ENCODE peak calls at places on chromosomes 16 and 17, in six cellular contexts. M is sigmoid colon; X is uterus; U is omental fat pad; Y is CD8-positive, alpha-beta T cell; V is glutamatergic neuron. Z is an unnamed sample.

GRCh38 chr16:70522216-70523000 is 946 bp downstream of the COG4 start:
- DNase-seq in U (no peak), X (no peak), M (no peak), V (no peak), Y (no peak), Z (no peak)

GRCh38 chr16:66639091-66639885 is 34.8 kb downstream of the CMTM3 start:
- DNase-seq in Y (no peak), U (no peak), V (no peak), M (no peak), X (no peak), Z (peak; percentile 38)

GRCh38 chr16:588639-588888 is 1.3 kb upstream of the RAB40C start:
- DNase-seq in V (peak; percentile 65), Y (peak; percentile 76), M (no peak), X (peak; percentile 42), U (no peak), Z (peak; percentile 44)

GRCh38 chr16:19644877-19645276 is 73.2 kb downstream of the KNOP1 start:
- DNase-seq in X (peak; percentile 35), Y (no peak), U (no peak), V (peak; percentile 39), M (peak; percentile 92), Z (no peak)

GRCh38 chr16:46901709-46902108 is 17.5 kb downstream of the GPT2 start:
- DNase-seq in V (no peak), U (no peak), X (no peak), Y (no peak), M (no peak), Z (no peak)

GRCh38 chr16:67931712-67932461 is at the start of gene CTRL:
- DNase-seq in M (no peak), V (no peak), X (no peak), Y (no peak), U (no peak), Z (no peak)

GRCh38 chr16:67162439-67163163 is 1.9 kb upstream of the HSF4 start:
- DNase-seq in Y (no peak), M (no peak), U (no peak), V (no peak), X (no peak), Z (no peak)

GRCh38 chr17:29341726-29342125 is 47.8 kb upstream of the NUFIP2 start:
- DNase-seq in X (no peak), M (no peak), Y (no peak), U (no peak), V (no peak), Z (peak; percentile 49)

GRCh38 chr16:51003850-51004566 is 147.1 kb downstream of the SALL1 start:
- DNase-seq in Y (no peak), U (no peak), M (no peak), V (no peak), X (no peak), Z (no peak)

GRCh38 chr16:9761870-9762269 is 420.4 kb downstream of the GRIN2A start:
- DNase-seq in Y (no peak), M (no peak), U (no peak), X (no peak), V (no peak), Z (no peak)

GRCh38 chr16:85750827-85751641 is at the start of gene C16orf74:
- DNase-seq in X (peak; percentile 26), U (no peak), V (peak; percentile 55), Y (no peak), M (no peak), Z (peak; percentile 70)

GRCh38 chr16:13070268-13070667 is 168.9 kb downstream of the SHISA9 start:
- DNase-seq in U (no peak), V (no peak), X (no peak), M (no peak), Y (no peak), Z (no peak)

GRCh38 chr17:49003557-49004511 is 6.6 kb downstream of the IGF2BP1 start:
- DNase-seq in Y (no peak), U (no peak), X (no peak), V (peak; percentile 54), M (no peak), Z (no peak)

GRCh38 chr17:18248300-18248731 is 10.2 kb downstream of the FLII start:
- DNase-seq in V (peak; percentile 78), Y (peak; percentile 70), M (peak; percentile 81), X (peak; percentile 72), U (no peak), Z (peak; percentile 83)

GRCh38 chr17:81951785-81952684 is 5.0 kb upstream of the MYADML2 start:
- DNase-seq in M (no peak), X (no peak), Y (no peak), V (no peak), U (no peak), Z (no peak)

GRCh38 chr16:30903002-30903401 is 6.6 kb downstream of the CTF1 start:
- DNase-seq in X (no peak), V (no peak), Y (no peak), U (no peak), M (no peak), Z (no peak)

GRCh38 chr17:40538019-40538935 is 27.0 kb downstream of the CCR7 start:
- DNase-seq in X (peak; percentile 40), U (no peak), M (peak; percentile 70), V (no peak), Y (peak; percentile 17), Z (peak; percentile 92)

GRCh38 chr17:50577451-50577954 is 17.0 kb downstream of the CACNA1G start:
- DNase-seq in X (no peak), Y (no peak), U (no peak), M (no peak), V (no peak), Z (no peak)

GRCh38 chr16:87464691-87465300 is 28.0 kb downstream of the ZCCHC14 start:
- DNase-seq in U (peak; percentile 76), X (peak; percentile 64), M (peak; percentile 94), Y (no peak), V (no peak), Z (peak; percentile 77)

GRCh38 chr17:40621558-40621957 is 26.1 kb downstream of the SMARCE1 start:
- DNase-seq in X (no peak), U (no peak), Y (no peak), M (no peak), V (no peak), Z (no peak)

GRCh38 chr17:11608396-11608795 is 10.1 kb downstream of the DNAH9 start:
- DNase-seq in X (peak; percentile 75), V (no peak), Y (no peak), M (peak; percentile 77), U (no peak), Z (no peak)

GRCh38 chr16:86723699-86724098 is 145.3 kb downstream of the FOXL1 start:
- DNase-seq in X (no peak), M (no peak), U (no peak), Y (no peak), V (peak; percentile 11), Z (no peak)

GRCh38 chr16:15925631-15926030 is 23.8 kb upstream of the ABCC1 start:
- DNase-seq in U (no peak), V (no peak), M (no peak), X (no peak), Y (no peak), Z (no peak)

GRCh38 chr17:38341035-38341721 is 2.6 kb downstream of the GPR179 start:
- DNase-seq in Y (no peak), M (peak; percentile 76), X (no peak), U (no peak), V (no peak), Z (peak; percentile 44)

GRCh38 chr16:10851512-10851911 is 25.5 kb upstream of the CIITA start:
- DNase-seq in Y (no peak), V (no peak), X (no peak), U (no peak), M (no peak), Z (no peak)

GRCh38 chr16:63702981-63703590 is 1418.8 kb downstream of the CDH11 start:
- DNase-seq in M (no peak), V (no peak), X (no peak), Y (no peak), U (no peak), Z (no peak)

GRCh38 chr17:33944412-33944811 is 310.7 kb upstream of the CCL2 start:
- DNase-seq in M (no peak), X (no peak), V (no peak), Y (no peak), U (no peak), Z (no peak)

GRCh38 chr17:54009502-54009901 is 186.8 kb downstream of the KIF2B start:
- DNase-seq in X (no peak), Y (no peak), V (no peak), U (no peak), M (no peak), Z (no peak)

GRCh38 chr17:54013117-54013516 is 190.4 kb downstream of the KIF2B start:
- DNase-seq in V (no peak), Y (no peak), M (no peak), X (no peak), U (no peak), Z (no peak)

GRCh38 chr17:54007855-54008254 is 185.1 kb downstream of the KIF2B start:
- DNase-seq in X (no peak), V (no peak), U (no peak), Y (no peak), M (no peak), Z (no peak)
- TF ChIP-seq CTCF in X (no peak), V (no peak), U (no peak), Y (no peak), M (no peak), Z (no peak)

GRCh38 chr17:63436523-63437110 is 9.5 kb downstream of the CYB561 start:
- DNase-seq in M (no peak), V (no peak), X (no peak), U (no peak), Y (no peak), Z (no peak)
- TF ChIP-seq CTCF in M (no peak), V (no peak), X (no peak), U (no peak), Y (no peak), Z (no peak)

DNA sequence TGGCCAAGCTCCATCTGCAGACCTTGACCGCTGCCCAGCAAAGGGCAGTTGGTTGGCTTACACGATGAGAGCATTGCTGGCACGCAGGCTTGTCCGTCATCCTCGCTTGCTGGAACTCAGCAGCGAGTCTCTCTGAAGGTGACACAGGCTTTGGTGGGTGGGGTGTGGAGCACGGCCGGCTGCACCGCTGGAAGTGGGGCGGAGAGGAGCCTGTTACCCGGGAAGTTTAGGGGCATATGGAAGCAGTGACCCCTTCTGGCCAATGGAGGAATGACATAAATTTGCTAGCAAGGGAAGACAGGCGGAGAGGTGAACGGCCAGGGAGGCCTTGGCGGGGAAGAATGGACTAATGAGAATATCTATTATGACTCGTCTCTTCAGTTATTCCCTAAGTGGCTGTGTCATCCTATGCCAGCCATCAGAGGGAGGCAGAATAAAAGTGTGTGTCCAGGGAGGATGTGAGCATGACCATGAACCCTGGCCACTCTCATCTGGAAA is 65.9 kb upstream of the SDK2 start:
- DNase-seq in Y (peak; percentile 51), V (peak; percentile 62), X (no peak), U (peak; percentile 44), M (no peak), Z (peak; percentile 56)
- TF ChIP-seq CTCF in Y (peak; percentile 82), V (peak; percentile 90), X (peak; percentile 64), U (no peak), M (peak; percentile 13), Z (peak; percentile 82)

GRCh38 chr16:2783581-2784375 is 3.6 kb downstream of the PRSS33 start:
- DNase-seq in M (peak; percentile 50), U (peak; percentile 11), Y (no peak), V (no peak), X (peak; percentile 5), Z (no peak)

GRCh38 chr16:2784536-2785100 is 2.7 kb downstream of the PRSS33 start:
- DNase-seq in X (peak; percentile 13), Y (no peak), U (peak; percentile 8), M (peak; percentile 21), V (no peak), Z (no peak)

GRCh38 chr16:2779978-2780898 is 3.2 kb upstream of the ELOB start:
- DNase-seq in Y (no peak), M (peak; percentile 48), X (peak; percentile 7), U (peak; percentile 18), V (no peak), Z (no peak)

GRCh38 chr16:2785101-2785991 is 2.0 kb downstream of the PRSS33 start:
- DNase-seq in X (no peak), U (peak; percentile 20), M (peak; percentile 61), Y (no peak), V (no peak), Z (no peak)

GRCh38 chr16:2782583-2783351 is 4.6 kb downstream of the PRSS33 start:
- DNase-seq in X (peak; percentile 14), V (no peak), M (peak; percentile 55), Y (no peak), U (peak; percentile 19), Z (no peak)
- TF ChIP-seq CTCF in X (no peak), V (no peak), M (no peak), Y (no peak), U (no peak), Z (no peak)

Z was measured in MCF 10A.